ENCODE peak calls at places on chromosomes 7 and 10, in eight cellular contexts. M, B, G, K, U, W, J and O are unnamed samples.

GRCh38 chr7:99422091-99422624 is 13.4 kb downstream of the BUD31 start:
- DNase-seq in G (peak; percentile 76), B (no peak), J (no peak), W (no peak), K (no peak), M (no peak), U (no peak), O (no peak)

GRCh38 chr7:1537631-1538412 is 7.3 kb downstream of the MAFK start:
- DNase-seq in M (peak; percentile 95), U (peak; percentile 89), W (no peak), B (no peak), K (peak; percentile 78), J (no peak), G (no peak), O (peak; percentile 99)

GRCh38 chr7:44987996-44988395 is 9.2 kb upstream of the MYO1G start:
- DNase-seq in M (no peak), J (no peak), U (no peak), K (peak; percentile 78), W (no peak), B (no peak), G (no peak), O (no peak)

GRCh38 chr7:100577507-100577906 is 3.8 kb upstream of the SAP25 start:
- DNase-seq in M (no peak), J (no peak), U (no peak), W (no peak), G (no peak), K (peak; percentile 76), B (no peak), O (no peak)

GRCh38 chr7:129356176-129356575 is 78.1 kb upstream of the STRIP2 start:
- DNase-seq in K (no peak), G (no peak), J (no peak), M (no peak), B (no peak), W (no peak), U (no peak), O (no peak)

GRCh38 chr10:84095821-84096497 is 43.4 kb upstream of the GHITM start:
- DNase-seq in U (no peak), G (no peak), W (no peak), J (no peak), B (no peak), M (no peak), K (no peak), O (peak; percentile 90)

GRCh38 chr7:83739527-83739926 is 90.6 kb upstream of the SEMA3E start:
- DNase-seq in K (no peak), M (no peak), B (no peak), J (no peak), W (no peak), U (no peak), G (no peak), O (no peak)

GRCh38 chr7:627661-628027 is 98.9 kb upstream of the DNAAF5 start:
- DNase-seq in U (no peak), B (no peak), M (no peak), K (no peak), G (no peak), J (no peak), W (no peak), O (no peak)

GRCh38 chr7:91835191-91836064 is 45.1 kb downstream of the MTERF1 start:
- DNase-seq in K (no peak), G (no peak), M (no peak), U (no peak), J (no peak), B (no peak), W (no peak), O (no peak)

GRCh38 chr7:21504021-21504420 is 38.8 kb upstream of the DNAH11 start:
- DNase-seq in M (no peak), J (no peak), B (no peak), W (no peak), K (no peak), G (peak; percentile 29), U (no peak), O (no peak)

GRCh38 chr7:146698995-146699610 is 582.5 kb downstream of the CNTNAP2 start:
- DNase-seq in U (no peak), W (no peak), B (no peak), G (no peak), K (no peak), J (no peak), M (no peak), O (no peak)

GRCh38 chr7:18225067-18225466 is 197.4 kb upstream of the PRPS1L1 start:
- DNase-seq in J (no peak), B (no peak), M (no peak), U (no peak), G (no peak), W (no peak), K (no peak), O (no peak)

GRCh38 chr7:1112109-1112508 is 24.2 kb downstream of the GPER1 start:
- DNase-seq in M (no peak), U (no peak), B (no peak), G (no peak), J (no peak), W (no peak), K (peak; percentile 66), O (peak; percentile 17)

GRCh38 chr10:5654218-5654755 is 12.1 kb downstream of the ASB13 start:
- DNase-seq in W (no peak), U (no peak), J (no peak), M (no peak), K (peak; percentile 5), B (no peak), G (peak; percentile 32), O (no peak)

GRCh38 chr7:114133717-114134116 is 214.9 kb upstream of the PPP1R3A start:
- DNase-seq in M (no peak), B (no peak), W (no peak), U (no peak), J (no peak), K (no peak), G (no peak), O (no peak)

GRCh38 chr7:46996972-46997371 is 584.9 kb downstream of the TNS3 start:
- DNase-seq in K (no peak), J (no peak), G (no peak), M (peak; percentile 4), W (no peak), U (no peak), B (no peak), O (no peak)

GRCh38 chr7:103031781-103032180 is 42.8 kb downstream of the FBXL13 start:
- DNase-seq in G (no peak), M (peak; percentile 39), J (no peak), W (no peak), B (no peak), K (no peak), U (no peak), O (no peak)

GRCh38 chr10:61021926-61022325 is 77.9 kb upstream of the RHOBTB1 start:
- DNase-seq in J (no peak), K (no peak), M (no peak), W (no peak), B (no peak), U (no peak), G (no peak), O (no peak)

GRCh38 chr7:38757946-38758345 is 126.8 kb upstream of the AMPH start:
- DNase-seq in G (peak; percentile 24), J (no peak), B (no peak), M (no peak), K (no peak), W (no peak), U (no peak), O (peak; percentile 78)

GRCh38 chr7:74254858-74255379 is 720 bp upstream of the RFC2 start:
- DNase-seq in B (no peak), K (peak; percentile 79), U (no peak), W (no peak), J (no peak), M (no peak), G (no peak), O (no peak)

GRCh38 chr10:30247704-30248103 is 101.4 kb downstream of the MTPAP start:
- DNase-seq in K (no peak), G (no peak), W (no peak), M (no peak), J (no peak), B (no peak), U (no peak), O (no peak)

GRCh38 chr7:112202819-112203218 is 3.4 kb downstream of the DOCK4 start:
- DNase-seq in K (no peak), U (no peak), M (no peak), J (peak; percentile 26), W (peak; percentile 12), G (peak; percentile 32), B (no peak), O (peak; percentile 14)

GRCh38 chr10:124366825-124367224 is 51.9 kb downstream of the OAT start:
- DNase-seq in U (no peak), M (no peak), J (no peak), W (no peak), B (no peak), G (no peak), K (no peak), O (no peak)

GRCh38 chr7:38731195-38731594 is 100.0 kb upstream of the AMPH start:
- DNase-seq in U (no peak), G (no peak), J (no peak), B (no peak), M (peak; percentile 50), W (no peak), K (no peak), O (no peak)